ENCODE peak calls at places on chromosomes 2 and 18, in eight cellular contexts. One of them, this sample, is unnamed.

GRCh38 chr18:63730788-63731187 is 28.0 kb downstream of the SERPINB11 start:
- DNase-seq in A549: peak
- DNase-seq in cardiac fibroblast: no peak
- DNase-seq in AG04449: no peak
- DNase-seq in bronchial epithelial cell: peak
- DNase-seq in glutamatergic neuron: no peak
- DNase-seq in pancreas: no peak
- DNase-seq in IMR-90: no peak
- DNase-seq in this sample: no peak

GRCh38 chr2:216659301-216659700 is 26.1 kb downstream of the IGFBP2 start:
- DNase-seq in glutamatergic neuron: no peak
- DNase-seq in AG04449: no peak
- DNase-seq in A549: no peak
- DNase-seq in IMR-90: no peak
- DNase-seq in pancreas: no peak
- DNase-seq in cardiac fibroblast: no peak
- DNase-seq in bronchial epithelial cell: peak
- DNase-seq in this sample: no peak

GRCh38 chr2:241445426-241445825 is 63.0 kb downstream of the STK25 start:
- DNase-seq in A549: no peak
- DNase-seq in AG04449: no peak
- DNase-seq in cardiac fibroblast: no peak
- DNase-seq in pancreas: no peak
- DNase-seq in bronchial epithelial cell: no peak
- DNase-seq in glutamatergic neuron: no peak
- DNase-seq in IMR-90: no peak
- DNase-seq in this sample: no peak

GRCh38 chr2:72548081-72548764 is 277.6 kb downstream of the EXOC6B start:
- DNase-seq in IMR-90: no peak
- DNase-seq in glutamatergic neuron: no peak
- DNase-seq in bronchial epithelial cell: no peak
- DNase-seq in cardiac fibroblast: no peak
- DNase-seq in pancreas: no peak
- DNase-seq in AG04449: no peak
- DNase-seq in A549: peak
- DNase-seq in this sample: no peak

GRCh38 chr18:23528580-23529472 is 25.5 kb downstream of the RMC1 start:
- DNase-seq in IMR-90: peak
- DNase-seq in glutamatergic neuron: no peak
- DNase-seq in AG04449: no peak
- DNase-seq in bronchial epithelial cell: no peak
- DNase-seq in pancreas: no peak
- DNase-seq in cardiac fibroblast: peak
- DNase-seq in A549: no peak
- DNase-seq in this sample: no peak

GRCh38 chr18:40355701-40356100 is 1599.3 kb upstream of the PIK3C3 start:
- DNase-seq in A549: no peak
- DNase-seq in bronchial epithelial cell: peak
- DNase-seq in glutamatergic neuron: no peak
- DNase-seq in pancreas: no peak
- DNase-seq in IMR-90: peak
- DNase-seq in cardiac fibroblast: peak
- DNase-seq in AG04449: peak
- DNase-seq in this sample: no peak

GRCh38 chr2:180124273-180124881 is 117.3 kb upstream of the CWC22 start:
- DNase-seq in bronchial epithelial cell: peak
- DNase-seq in cardiac fibroblast: peak
- DNase-seq in glutamatergic neuron: no peak
- DNase-seq in AG04449: no peak
- DNase-seq in IMR-90: peak
- DNase-seq in pancreas: no peak
- DNase-seq in A549: peak
- DNase-seq in this sample: no peak

GRCh38 chr2:88127888-88128653 is at the start of gene FABP1:
- DNase-seq in bronchial epithelial cell: no peak
- DNase-seq in cardiac fibroblast: no peak
- DNase-seq in A549: no peak
- DNase-seq in IMR-90: no peak
- DNase-seq in pancreas: no peak
- DNase-seq in AG04449: no peak
- DNase-seq in glutamatergic neuron: no peak
- DNase-seq in this sample: no peak

GRCh38 chr2:960064-960736 is 9.6 kb downstream of the SNTG2 start:
- DNase-seq in bronchial epithelial cell: no peak
- DNase-seq in glutamatergic neuron: no peak
- DNase-seq in AG04449: no peak
- DNase-seq in A549: no peak
- DNase-seq in pancreas: no peak
- DNase-seq in IMR-90: no peak
- DNase-seq in cardiac fibroblast: no peak
- DNase-seq in this sample: no peak

GRCh38 chr2:215797676-215798075 is 215.7 kb downstream of the MREG start:
- DNase-seq in IMR-90: no peak
- DNase-seq in bronchial epithelial cell: no peak
- DNase-seq in glutamatergic neuron: no peak
- DNase-seq in cardiac fibroblast: no peak
- DNase-seq in A549: no peak
- DNase-seq in pancreas: no peak
- DNase-seq in AG04449: no peak
- DNase-seq in this sample: no peak

GRCh38 chr2:138515084-138515483 is 13.5 kb downstream of the SPOPL start:
- DNase-seq in pancreas: no peak
- DNase-seq in A549: no peak
- DNase-seq in AG04449: no peak
- DNase-seq in IMR-90: no peak
- DNase-seq in cardiac fibroblast: peak
- DNase-seq in glutamatergic neuron: no peak
- DNase-seq in bronchial epithelial cell: peak
- DNase-seq in this sample: no peak

GRCh38 chr2:205077159-205077558 is 531.9 kb downstream of the PARD3B start:
- DNase-seq in AG04449: no peak
- DNase-seq in IMR-90: no peak
- DNase-seq in glutamatergic neuron: no peak
- DNase-seq in A549: no peak
- DNase-seq in pancreas: no peak
- DNase-seq in bronchial epithelial cell: no peak
- DNase-seq in cardiac fibroblast: no peak
- DNase-seq in this sample: no peak

GRCh38 chr2:172248381-172249173 is 145.9 kb upstream of the DLX2 start:
- DNase-seq in A549: no peak
- DNase-seq in glutamatergic neuron: no peak
- DNase-seq in IMR-90: peak
- DNase-seq in cardiac fibroblast: peak
- DNase-seq in bronchial epithelial cell: peak
- DNase-seq in AG04449: no peak
- DNase-seq in pancreas: no peak
- DNase-seq in this sample: no peak

GRCh38 chr2:174846941-174847938 is 83.0 kb upstream of the CHRNA1 start:
- DNase-seq in pancreas: no peak
- DNase-seq in A549: peak
- DNase-seq in AG04449: peak
- DNase-seq in bronchial epithelial cell: peak
- DNase-seq in IMR-90: peak
- DNase-seq in glutamatergic neuron: peak
- DNase-seq in cardiac fibroblast: peak
- DNase-seq in this sample: no peak

GRCh38 chr18:59767732-59768131 is 70.5 kb upstream of the CCBE1 start:
- DNase-seq in AG04449: no peak
- DNase-seq in bronchial epithelial cell: peak
- DNase-seq in cardiac fibroblast: peak
- DNase-seq in A549: no peak
- DNase-seq in glutamatergic neuron: no peak
- DNase-seq in IMR-90: peak
- DNase-seq in pancreas: no peak
- DNase-seq in this sample: no peak

GRCh38 chr18:51833850-51834249 is 506.1 kb upstream of the DCC start:
- DNase-seq in bronchial epithelial cell: no peak
- DNase-seq in IMR-90: no peak
- DNase-seq in A549: no peak
- DNase-seq in cardiac fibroblast: no peak
- DNase-seq in glutamatergic neuron: no peak
- DNase-seq in pancreas: no peak
- DNase-seq in AG04449: no peak
- DNase-seq in this sample: no peak

GRCh38 chr18:49360582-49360981 is 99.9 kb downstream of the DYM start:
- DNase-seq in pancreas: no peak
- DNase-seq in bronchial epithelial cell: no peak
- DNase-seq in A549: no peak
- DNase-seq in AG04449: no peak
- DNase-seq in IMR-90: no peak
- DNase-seq in cardiac fibroblast: no peak
- DNase-seq in glutamatergic neuron: no peak
- DNase-seq in this sample: no peak

DNA sequence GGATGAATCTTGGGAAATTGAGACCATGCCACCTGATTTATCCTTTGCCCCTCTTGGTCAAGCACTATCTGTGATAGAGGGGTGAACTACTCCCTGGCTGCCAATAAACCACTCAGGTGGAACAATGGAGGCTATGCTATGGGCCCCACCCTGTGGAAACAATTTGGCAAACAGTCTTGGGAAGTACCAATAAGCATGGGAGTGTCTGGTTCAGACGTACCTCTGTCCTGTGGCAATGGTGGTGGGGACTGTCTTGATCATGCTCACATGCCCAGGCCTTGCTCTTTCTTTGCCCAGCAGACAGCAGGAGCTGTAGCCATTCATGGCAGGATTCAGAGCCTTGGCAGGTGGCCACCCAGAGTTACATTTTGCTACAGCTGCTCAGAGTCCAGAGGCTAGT is 658.7 kb downstream of the KCNJ3 start:
- DNase-seq in pancreas: no peak
- DNase-seq in bronchial epithelial cell: no peak
- DNase-seq in AG04449: no peak
- DNase-seq in glutamatergic neuron: no peak
- DNase-seq in cardiac fibroblast: no peak
- DNase-seq in IMR-90: no peak
- DNase-seq in A549: no peak
- DNase-seq in this sample: no peak
- TF ChIP-seq CTCF in pancreas: no peak
- TF ChIP-seq CTCF in bronchial epithelial cell: no peak
- TF ChIP-seq CTCF in AG04449: no peak
- TF ChIP-seq CTCF in glutamatergic neuron: no peak
- TF ChIP-seq CTCF in cardiac fibroblast: no peak
- TF ChIP-seq CTCF in IMR-90: no peak
- TF ChIP-seq CTCF in A549: no peak
- TF ChIP-seq CTCF in this sample: no peak

GRCh38 chr2:10267551-10268465 is 34.9 kb upstream of the HPCAL1 start:
- DNase-seq in pancreas: peak
- DNase-seq in cardiac fibroblast: no peak
- DNase-seq in AG04449: no peak
- DNase-seq in A549: no peak
- DNase-seq in glutamatergic neuron: peak
- DNase-seq in bronchial epithelial cell: no peak
- DNase-seq in IMR-90: no peak
- DNase-seq in this sample: no peak
- TF ChIP-seq CTCF in pancreas: no peak
- TF ChIP-seq CTCF in cardiac fibroblast: no peak
- TF ChIP-seq CTCF in AG04449: no peak
- TF ChIP-seq CTCF in A549: no peak
- TF ChIP-seq CTCF in glutamatergic neuron: no peak
- TF ChIP-seq CTCF in bronchial epithelial cell: no peak
- TF ChIP-seq CTCF in IMR-90: no peak
- TF ChIP-seq CTCF in this sample: no peak

DNA sequence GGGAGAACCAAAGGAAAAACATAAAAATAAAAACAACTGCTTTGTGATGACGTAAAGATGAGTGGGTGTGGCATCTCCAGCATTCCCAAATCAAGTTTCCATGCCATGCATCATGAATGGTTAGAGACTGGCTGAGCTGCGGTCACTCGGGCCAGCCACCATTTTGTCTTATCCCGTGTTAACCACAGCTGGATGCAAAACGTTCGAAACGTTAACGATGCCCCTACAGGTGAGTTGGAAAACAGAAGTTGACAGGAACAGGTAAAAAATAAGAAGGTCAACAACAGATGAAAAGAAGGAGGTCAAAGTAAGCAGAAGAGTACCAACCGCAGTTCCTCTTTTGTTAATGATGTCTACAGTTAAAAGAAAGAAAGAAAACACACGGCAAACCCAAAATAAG is 411.1 kb downstream of the NRXN1 start:
- DNase-seq in A549: no peak
- DNase-seq in pancreas: no peak
- DNase-seq in bronchial epithelial cell: no peak
- DNase-seq in IMR-90: no peak
- DNase-seq in glutamatergic neuron: no peak
- DNase-seq in cardiac fibroblast: no peak
- DNase-seq in AG04449: no peak
- DNase-seq in this sample: no peak
- TF ChIP-seq CTCF in A549: no peak
- TF ChIP-seq CTCF in pancreas: no peak
- TF ChIP-seq CTCF in bronchial epithelial cell: no peak
- TF ChIP-seq CTCF in IMR-90: no peak
- TF ChIP-seq CTCF in glutamatergic neuron: no peak
- TF ChIP-seq CTCF in cardiac fibroblast: no peak
- TF ChIP-seq CTCF in AG04449: no peak
- TF ChIP-seq CTCF in this sample: no peak

GRCh38 chr18:77198663-77199062 is 51.0 kb upstream of the GALR1 start:
- DNase-seq in bronchial epithelial cell: no peak
- DNase-seq in pancreas: no peak
- DNase-seq in AG04449: no peak
- DNase-seq in IMR-90: no peak
- DNase-seq in cardiac fibroblast: no peak
- DNase-seq in glutamatergic neuron: no peak
- DNase-seq in A549: no peak
- DNase-seq in this sample: no peak

GRCh38 chr18:77199707-77200106 is 49.9 kb upstream of the GALR1 start:
- DNase-seq in A549: no peak
- DNase-seq in bronchial epithelial cell: no peak
- DNase-seq in AG04449: no peak
- DNase-seq in cardiac fibroblast: no peak
- DNase-seq in pancreas: no peak
- DNase-seq in IMR-90: no peak
- DNase-seq in glutamatergic neuron: no peak
- DNase-seq in this sample: no peak

GRCh38 chr18:77191241-77191751 is 58.4 kb upstream of the GALR1 start:
- DNase-seq in IMR-90: peak
- DNase-seq in bronchial epithelial cell: peak
- DNase-seq in pancreas: no peak
- DNase-seq in A549: no peak
- DNase-seq in glutamatergic neuron: no peak
- DNase-seq in AG04449: no peak
- DNase-seq in cardiac fibroblast: peak
- DNase-seq in this sample: no peak

GRCh38 chr18:77201508-77201907 is 48.1 kb upstream of the GALR1 start:
- DNase-seq in cardiac fibroblast: no peak
- DNase-seq in IMR-90: peak
- DNase-seq in glutamatergic neuron: no peak
- DNase-seq in pancreas: no peak
- DNase-seq in bronchial epithelial cell: peak
- DNase-seq in A549: no peak
- DNase-seq in AG04449: no peak
- DNase-seq in this sample: no peak

DNA sequence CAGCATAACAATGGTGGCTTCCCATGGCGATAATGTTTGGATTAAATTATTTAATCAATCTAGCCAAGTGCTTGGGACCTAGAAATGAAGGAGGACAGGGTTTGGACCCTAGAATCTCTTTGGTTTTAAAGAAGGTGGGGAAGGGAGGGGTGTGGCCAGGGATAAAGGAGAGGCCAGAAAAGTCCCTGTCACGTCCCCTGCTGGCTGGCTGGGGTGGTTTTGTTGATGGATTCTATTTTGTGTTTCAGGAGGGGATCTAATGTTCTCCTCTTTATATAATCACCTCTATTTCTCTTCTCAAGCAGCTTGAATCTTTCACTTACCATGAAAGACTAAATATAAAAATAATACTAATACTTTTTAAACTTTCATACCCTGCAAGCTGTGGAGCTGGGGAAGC is 52.6 kb upstream of the GALR1 start:
- DNase-seq in AG04449: no peak
- DNase-seq in cardiac fibroblast: no peak
- DNase-seq in bronchial epithelial cell: no peak
- DNase-seq in IMR-90: no peak
- DNase-seq in glutamatergic neuron: no peak
- DNase-seq in pancreas: no peak
- DNase-seq in A549: no peak
- DNase-seq in this sample: no peak
- TF ChIP-seq CTCF in AG04449: no peak
- TF ChIP-seq CTCF in cardiac fibroblast: no peak
- TF ChIP-seq CTCF in bronchial epithelial cell: no peak
- TF ChIP-seq CTCF in IMR-90: peak
- TF ChIP-seq CTCF in glutamatergic neuron: no peak
- TF ChIP-seq CTCF in pancreas: no peak
- TF ChIP-seq CTCF in A549: no peak
- TF ChIP-seq CTCF in this sample: no peak